ENCODE peak calls at places on chromosomes 7 and 10, in nine cellular contexts. F is tibial nerve, Y is GM12878, T is esophagus squamous epithelium, E is lower lobe of right lung, Z is thoracic aorta, K is heart right ventricle, X is upper lobe of right lung, L is fibroblast of lung. U is an unnamed sample.

GRCh38 chr10:50566150-50566549 is 57.6 kb downstream of the SGMS1 start:
- DNase-seq in F (no peak), Y (no peak), T (no peak), E (no peak), Z (no peak), K (no peak), X (no peak), L (no peak), U (no peak)

GRCh38 chr7:134690016-134690415 is 43.4 kb downstream of the BPGM start:
- DNase-seq in F (no peak), Y (no peak), T (no peak), E (no peak), Z (no peak), K (no peak), X (no peak), L (peak; percentile 70), U (no peak)

GRCh38 chr10:104441601-104442000 is 88.0 kb downstream of the CFAP58 start:
- DNase-seq in F (no peak), Y (no peak), T (no peak), E (no peak), Z (no peak), K (no peak), X (no peak), L (peak; percentile 99), U (peak; percentile 63)

GRCh38 chr10:72322280-72323058 is 32.2 kb downstream of the DNAJB12 start:
- DNase-seq in F (no peak), Y (no peak), T (no peak), E (no peak), Z (no peak), K (no peak), X (no peak), L (peak; percentile 33), U (peak; percentile 94)

GRCh38 chr10:30500963-30501504 is 67.0 kb downstream of the MAP3K8 start:
- DNase-seq in F (no peak), Y (no peak), T (no peak), E (no peak), Z (no peak), K (no peak), X (no peak), L (no peak), U (no peak)

GRCh38 chr7:152512711-152513110 is 76.9 kb upstream of the KMT2C start:
- DNase-seq in F (no peak), Y (no peak), T (no peak), E (no peak), Z (no peak), K (no peak), X (no peak), L (no peak), U (peak; percentile 30)

GRCh38 chr7:150435390-150436073 is 14.9 kb upstream of the GIMAP8 start:
- DNase-seq in F (no peak), Y (peak; percentile 97), T (no peak), E (no peak), Z (no peak), K (no peak), X (no peak), L (no peak), U (no peak)

GRCh38 chr7:129591868-129592267 is 19.7 kb upstream of the NRF1 start:
- DNase-seq in F (no peak), Y (no peak), T (no peak), E (no peak), Z (no peak), K (no peak), X (no peak), L (no peak), U (no peak)

GRCh38 chr10:12394236-12395033 is 45.1 kb downstream of the CAMK1D start:
- DNase-seq in F (no peak), Y (no peak), T (no peak), E (no peak), Z (no peak), K (no peak), X (no peak), L (peak; percentile 69), U (no peak)

GRCh38 chr10:22321156-22321711 is 335 bp downstream of the BMI1 start:
- DNase-seq in F (no peak), Y (no peak), T (no peak), E (peak; percentile 80), Z (no peak), K (peak; percentile 77), X (peak; percentile 87), L (peak; percentile 72), U (peak; percentile 67)

GRCh38 chr10:22323538-22324305 is 2.8 kb downstream of the BMI1 start:
- DNase-seq in F (no peak), Y (no peak), T (no peak), E (no peak), Z (no peak), K (no peak), X (no peak), L (no peak), U (no peak)

GRCh38 chr10:22322663-22323160 is 1.8 kb downstream of the BMI1 start:
- DNase-seq in F (no peak), Y (no peak), T (no peak), E (no peak), Z (no peak), K (no peak), X (no peak), L (no peak), U (no peak)

GRCh38 chr10:22320591-22321155 is at the start of gene BMI1:
- DNase-seq in F (peak; percentile 73), Y (no peak), T (no peak), E (peak; percentile 77), Z (no peak), K (peak; percentile 78), X (peak; percentile 87), L (peak; percentile 77), U (no peak)

DNA sequence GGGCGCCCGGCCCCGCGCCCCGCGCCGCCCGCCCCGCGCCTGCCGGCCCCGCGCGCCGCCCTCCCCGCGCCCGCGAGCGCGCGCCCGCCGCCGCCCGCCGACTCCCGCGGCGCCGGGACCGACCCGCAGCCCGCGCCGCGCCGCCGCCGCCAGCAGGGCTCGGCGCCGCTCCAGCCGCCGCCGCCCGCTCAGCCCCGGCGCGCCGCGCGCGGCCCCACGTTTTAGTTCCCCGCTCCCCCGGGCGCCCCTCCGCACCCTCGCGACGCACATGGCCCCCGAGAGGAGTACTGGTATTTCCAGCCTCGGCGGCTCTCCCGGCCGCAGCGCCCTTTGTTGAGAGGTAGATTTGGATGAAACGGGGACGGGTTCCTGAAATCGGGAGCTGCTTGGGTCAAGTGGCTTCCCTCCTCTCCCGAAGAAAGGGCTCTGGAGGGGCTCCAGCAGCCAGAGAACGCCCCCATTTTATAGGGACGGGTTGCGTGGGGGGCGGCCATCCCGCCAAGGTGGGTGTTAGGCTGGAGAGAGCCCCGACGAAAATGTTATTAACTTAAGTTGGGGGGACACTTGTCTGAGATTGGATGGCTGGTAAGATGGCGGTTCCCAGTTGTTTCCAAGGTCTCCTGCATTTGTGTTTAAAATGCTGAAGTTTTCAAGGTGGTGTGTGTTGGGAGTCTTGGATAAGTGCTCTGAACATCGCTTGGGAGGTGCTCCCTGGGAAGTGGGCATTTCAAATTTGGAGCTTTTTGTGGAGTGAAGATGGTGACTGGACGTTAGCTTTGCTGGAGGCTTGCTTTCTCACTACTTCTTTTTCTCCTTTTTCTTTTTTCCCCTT is 1.1 kb downstream of the BMI1 start:
- DNase-seq in F (no peak), Y (no peak), T (no peak), E (peak; percentile 55), Z (no peak), K (peak; percentile 45), X (peak; percentile 74), L (no peak), U (no peak)
- H3K4me1 ChIP-seq in F (peaks cover 70% of the 10 kb centered on the region), Y (peaks cover 25% of the 10 kb centered on the region), T (peaks cover 77% of the 10 kb centered on the region), E (peaks cover 60% of the 10 kb centered on the region), Z (peaks cover 25% of the 10 kb centered on the region), K (peaks cover 68% of the 10 kb centered on the region), X (peaks cover 45% of the 10 kb centered on the region), L (no peaks in the 10 kb centered on the region), U (peaks cover 15% of the 10 kb centered on the region)

DNA sequence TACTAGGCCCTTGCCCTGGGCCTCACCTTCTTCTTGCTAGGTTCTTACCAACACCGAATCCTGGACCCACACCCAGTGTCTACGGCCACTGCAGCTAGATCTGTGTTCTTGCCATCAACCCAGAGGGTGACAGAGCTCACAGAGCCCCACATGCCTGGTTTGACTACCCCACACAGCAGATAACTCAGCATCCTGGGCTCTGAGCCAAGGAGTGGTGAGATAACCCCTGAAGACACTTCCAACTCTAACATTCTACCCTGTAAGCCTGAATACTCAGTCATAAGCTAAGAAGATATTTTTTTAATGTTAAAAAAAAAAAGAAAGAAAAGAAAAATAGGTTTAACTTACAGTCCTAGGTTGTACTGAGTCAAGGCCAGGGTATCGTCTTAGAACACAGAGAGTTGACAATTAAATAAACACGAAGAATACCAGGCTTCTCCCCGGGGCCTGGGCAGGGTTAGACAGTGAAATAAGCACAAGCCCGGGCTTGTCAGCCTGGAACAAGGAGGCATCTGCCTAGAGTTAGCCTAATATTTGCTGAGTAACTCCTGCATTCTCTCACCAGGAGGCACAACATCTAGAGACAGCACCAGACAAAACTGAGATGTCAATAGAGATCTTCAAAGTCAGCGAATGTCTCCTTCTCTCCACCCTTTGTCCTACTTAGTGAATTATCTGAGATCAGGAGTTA is 556.5 kb upstream of the LRRN3 start:
- DNase-seq in F (no peak), Y (no peak), T (no peak), E (no peak), Z (no peak), K (no peak), X (no peak), L (peak; percentile 43), U (peak; percentile 95)
- TF ChIP-seq CTCF in F (no peak), Y (no peak), T (no peak), E (no peak), Z (no peak), K (no peak), X (no peak), L (no peak), U (peak; percentile 61)

DNA sequence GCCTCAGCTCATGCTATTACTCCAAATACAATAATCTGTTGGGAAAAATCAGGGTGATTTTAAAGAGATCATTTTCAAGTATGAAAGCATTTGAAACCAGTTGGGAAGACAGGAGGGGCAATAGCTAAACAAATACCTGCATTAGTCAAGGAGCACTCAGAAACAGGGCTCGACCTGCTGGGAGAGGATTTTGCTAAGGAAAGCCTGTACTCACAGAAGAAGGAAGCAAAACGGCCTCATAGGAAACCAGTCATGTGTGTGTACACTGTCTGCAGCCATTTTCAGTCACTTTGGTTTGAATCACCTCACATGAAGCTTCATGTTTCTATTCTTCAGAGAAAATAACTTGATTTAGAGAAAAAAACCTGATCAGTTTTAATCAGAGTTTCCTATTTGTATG is 38.6 kb downstream of the FZD1 start:
- DNase-seq in F (no peak), Y (no peak), T (no peak), E (no peak), Z (no peak), K (no peak), X (no peak), L (no peak), U (no peak)
- H3K4me1 ChIP-seq in F (no peaks in the 10 kb centered on the region), Y (no peaks in the 10 kb centered on the region), T (peaks cover 12% of the 10 kb centered on the region), E (peaks cover 11% of the 10 kb centered on the region), Z (no peaks in the 10 kb centered on the region), K (no peaks in the 10 kb centered on the region), X (no peaks in the 10 kb centered on the region), L (no peaks in the 10 kb centered on the region), U (no peaks in the 10 kb centered on the region)

DNA sequence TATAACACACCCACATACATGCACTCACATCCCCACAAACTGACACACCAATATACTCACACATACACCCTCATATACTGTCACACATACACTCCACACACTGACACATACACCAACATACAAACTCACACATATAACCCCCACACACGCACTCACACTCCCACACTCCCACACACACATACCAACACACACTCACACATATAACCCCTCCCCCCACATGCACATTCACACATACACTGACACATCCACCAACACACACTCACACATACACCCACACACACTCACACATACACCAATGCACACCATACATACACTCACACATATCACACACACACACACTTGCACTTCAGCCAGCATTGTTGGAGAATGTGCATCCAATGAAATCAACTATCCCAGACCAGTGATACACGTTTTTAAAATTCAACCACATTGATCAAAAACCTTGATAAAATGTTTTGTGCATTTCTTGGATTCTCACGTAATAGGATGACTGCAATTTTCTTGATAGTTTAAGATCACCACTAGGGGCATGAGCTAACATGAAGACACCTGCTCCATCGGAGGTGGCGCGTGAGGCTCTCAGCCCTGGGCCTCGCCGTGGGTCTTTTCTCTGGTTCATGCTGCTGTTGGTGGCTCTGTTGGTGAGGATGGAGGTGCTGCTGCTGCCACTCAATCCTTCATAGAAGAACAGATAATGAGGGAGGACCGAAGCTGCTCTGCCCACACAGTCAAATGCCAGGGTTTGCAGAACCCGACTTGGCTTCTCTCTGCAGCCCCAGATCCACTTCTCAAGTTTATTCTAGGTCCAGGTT is 32.1 kb upstream of the CHST15 start:
- DNase-seq in F (no peak), Y (no peak), T (no peak), E (no peak), Z (no peak), K (no peak), X (no peak), L (peak; percentile 81), U (peak; percentile 33)
- TF ChIP-seq CTCF in F (peak; percentile 13), Y (peak; percentile 31), T (peak; percentile 22), E (peak; percentile 20), Z (peak; percentile 27), K (peak; percentile 38), X (peak; percentile 32), L (peak; percentile 36), U (peak; percentile 66)

U was measured in foreskin keratinocyte.